ENCODE peak calls at places on chromosomes 4 and X, in ten cellular contexts. R is heart left ventricle, K is choroid plexus epithelial cell, M is kidney epithelial cell, Q is type B pancreatic cell, X is ovary, Z is fibroblast of villous mesenchyme, W is uterus, E is MM.1S, D is kidney. H is an unnamed sample.

GRCh38 chr4:110609044-110609750 is 13.7 kb downstream of the PITX2 start:
- DNase-seq in Z (no peak), Q (no peak), K (no peak), R (no peak), E (no peak), D (no peak), M (peak; percentile 19), X (no peak), W (no peak), H (no peak)

GRCh38 chr4:122083971-122084370 is 68.2 kb upstream of the BLTP1 start:
- DNase-seq in K (no peak), R (no peak), W (no peak), E (no peak), Q (no peak), M (no peak), Z (no peak), X (no peak), D (no peak), H (no peak)

GRCh38 chr4:138452823-138453222 is 210.7 kb upstream of the SLC7A11 start:
- DNase-seq in Z (no peak), D (no peak), E (no peak), M (no peak), X (no peak), Q (no peak), R (no peak), K (no peak), W (no peak), H (no peak)

GRCh38 chrX:41334866-41335589 is 1.1 kb downstream of the DDX3X start:
- DNase-seq in Q (no peak), X (peak; percentile 75), M (no peak), D (peak; percentile 92), Z (peak; percentile 72), E (peak; percentile 34), R (peak; percentile 68), W (peak; percentile 74), K (peak; percentile 63), H (peak; percentile 35)

GRCh38 chr4:80104927-80105326 is 31.9 kb upstream of the ANTXR2 start:
- DNase-seq in D (no peak), E (no peak), W (no peak), M (no peak), K (no peak), Q (no peak), X (no peak), Z (no peak), R (no peak), H (no peak)

GRCh38 chr4:186762361-186762760 is 38.7 kb upstream of the FAT1 start:
- DNase-seq in E (no peak), K (no peak), Q (no peak), X (no peak), W (no peak), Z (no peak), R (no peak), D (no peak), M (no peak), H (no peak)

GRCh38 chr4:2271279-2272025 is 9.5 kb upstream of the MXD4 start:
- DNase-seq in X (no peak), M (no peak), W (no peak), E (no peak), Q (no peak), Z (no peak), D (peak; percentile 70), K (no peak), R (no peak), H (no peak)

GRCh38 chr4:157217708-157218107 is 2.8 kb upstream of the GRIA2 start:
- DNase-seq in M (no peak), R (no peak), Z (peak; percentile 37), Q (no peak), E (peak; percentile 19), D (no peak), W (no peak), X (no peak), K (peak; percentile 61), H (no peak)

GRCh38 chrX:64186974-64187761 is 18.3 kb downstream of the AMER1 start:
- DNase-seq in K (no peak), Q (no peak), M (no peak), D (no peak), X (no peak), R (peak; percentile 34), Z (no peak), E (no peak), W (no peak), H (no peak)

GRCh38 chrX:118652717-118653116 is 74.7 kb upstream of the IL13RA1 start:
- DNase-seq in W (no peak), Q (no peak), E (no peak), D (no peak), Z (peak; percentile 8), X (no peak), M (no peak), K (no peak), R (no peak), H (peak; percentile 8)

DNA sequence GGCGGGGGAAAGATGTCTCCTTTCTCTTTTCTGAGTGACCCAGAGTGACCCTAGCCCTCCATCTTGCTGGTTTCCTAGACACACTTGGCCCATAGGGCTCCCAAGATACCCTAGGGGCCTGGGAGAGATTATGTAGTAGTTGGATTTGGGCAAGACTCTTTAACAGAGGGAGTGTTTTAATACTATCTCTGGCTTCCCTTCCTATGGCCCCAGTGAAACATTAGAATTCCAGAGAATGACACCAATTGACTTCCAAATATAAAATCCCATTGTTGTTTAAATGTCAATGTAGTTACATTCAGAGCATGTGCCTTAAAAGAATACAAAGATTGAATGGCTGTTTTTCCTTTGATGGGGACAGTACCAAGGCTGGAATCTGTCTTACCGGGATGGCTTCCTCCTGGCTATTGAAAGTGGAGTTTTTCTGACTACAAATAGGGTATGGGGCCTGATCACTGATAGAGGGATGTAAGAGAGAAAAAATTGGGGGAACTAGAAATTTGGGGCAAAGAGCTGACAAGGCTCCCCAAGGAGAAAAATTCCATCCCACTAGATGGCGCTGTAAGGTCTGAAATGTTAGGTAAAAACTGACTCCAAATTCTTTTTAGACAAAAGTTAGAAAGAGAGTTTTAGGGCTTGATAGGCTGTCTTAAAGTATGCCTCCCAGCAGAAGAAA is 10.7 kb downstream of the TENT5D start:
- DNase-seq in D (no peak), E (peak; percentile 37), W (no peak), M (no peak), R (no peak), Q (no peak), K (no peak), X (no peak), Z (no peak), H (no peak)
- TF ChIP-seq CTCF in D (no peak), E (peak; percentile 44), W (no peak), M (no peak), R (no peak), Q (peak; percentile 20), K (no peak), X (no peak), Z (no peak), H (peak; percentile 44)

GRCh38 chr4:142278663-142279062 is 567.4 kb downstream of the INPP4B start:
- DNase-seq in Q (no peak), K (no peak), Z (no peak), M (peak; percentile 48), X (no peak), W (no peak), E (no peak), D (no peak), R (no peak), H (no peak)

GRCh38 chr4:142285222-142285583 is 560.9 kb downstream of the INPP4B start:
- DNase-seq in M (no peak), R (no peak), K (no peak), Z (no peak), D (no peak), E (no peak), X (no peak), Q (no peak), W (no peak), H (no peak)

GRCh38 chr4:142284402-142285221 is 561.5 kb downstream of the INPP4B start:
- DNase-seq in Z (no peak), M (no peak), Q (no peak), R (no peak), X (no peak), D (no peak), W (no peak), E (no peak), K (no peak), H (no peak)

GRCh38 chr4:142281999-142282398 is 564.1 kb downstream of the INPP4B start:
- DNase-seq in K (no peak), Z (no peak), R (no peak), D (no peak), X (no peak), E (no peak), M (no peak), W (no peak), Q (no peak), H (no peak)

DNA sequence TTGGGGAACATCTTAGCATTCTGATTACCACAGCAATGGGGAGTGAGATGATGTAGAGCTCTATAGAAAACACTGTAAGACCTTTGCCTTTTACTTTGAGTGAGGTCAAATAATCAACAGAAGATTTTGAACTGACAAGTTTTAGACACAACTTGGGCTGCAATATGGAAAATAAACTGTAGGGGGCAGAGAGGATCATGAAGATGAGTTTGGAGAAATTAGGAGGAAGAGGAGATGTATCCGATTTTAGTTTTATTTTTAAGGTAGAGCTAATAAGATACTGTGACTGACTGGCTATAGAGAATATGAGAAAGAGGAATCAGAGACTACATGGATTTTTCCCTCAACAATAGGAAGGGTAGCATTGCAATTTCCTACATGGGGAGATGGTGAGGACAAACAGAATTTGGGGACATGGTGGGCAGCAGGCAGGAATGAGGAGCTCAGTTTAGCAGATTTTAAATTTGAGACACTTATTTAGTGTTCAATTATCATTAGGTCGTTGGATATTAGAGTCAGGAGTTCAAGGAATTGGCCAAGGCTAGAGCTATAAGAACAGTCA is 563.1 kb downstream of the INPP4B start:
- DNase-seq in D (no peak), W (no peak), Z (no peak), K (peak; percentile 41), X (no peak), M (no peak), Q (no peak), R (no peak), E (no peak), H (no peak)
- TF ChIP-seq CTCF in D (peak; percentile 29), W (no peak), Z (peak; percentile 56), K (peak; percentile 58), X (no peak), M (no peak), Q (peak; percentile 75), R (peak; percentile 55), E (peak; percentile 57), H (peak; percentile 80)

GRCh38 chr4:76951333-76952033 is 1.9 kb downstream of the SEPTIN11 start:
- DNase-seq in E (no peak), Z (peak; percentile 61), W (no peak), K (peak; percentile 57), X (no peak), R (no peak), D (no peak), M (no peak), Q (no peak), H (no peak)
- TF ChIP-seq CTCF in E (no peak), Z (no peak), W (no peak), K (no peak), X (no peak), R (no peak), D (no peak), M (no peak), Q (no peak), H (no peak)

GRCh38 chr4:37243061-37243460 is 1.5 kb upstream of the NWD2 start:
- DNase-seq in K (no peak), R (no peak), Q (no peak), W (no peak), X (no peak), M (no peak), Z (no peak), E (no peak), D (no peak), H (no peak)
- TF ChIP-seq CTCF in K (no peak), R (no peak), Q (no peak), W (no peak), X (no peak), M (no peak), Z (no peak), E (no peak), D (no peak), H (no peak)

H was measured in HFFc6.